ENCODE peak calls at places on chromosome 19, in seven cellular contexts. Y is CD8-positive, alpha-beta T cell; A is WTC11; T is left cardiac atrium; G is aorta; C is activated CD8-positive, alpha-beta memory T cell treated with anti-CD3 and anti-CD28 coated beads, Interleukin-2, amount 10 ng/mL, durations not matched to agents 7 days and 5 days; D is pancreas. W is an unnamed sample.

GRCh38 chr19:45172173-45172572 is 5.9 kb downstream of the TRAPPC6A start:
- ATAC-seq in Y (peak; percentile 76), A (no peak), T (no peak), G (no peak), C (peak; percentile 62), D (no peak), W (no peak)

GRCh38 chr19:45322311-45322710 is 364 bp downstream of the CKM start:
- ATAC-seq in Y (no peak), A (no peak), T (peak; percentile 1), G (no peak), C (no peak), D (peak; percentile 15), W (no peak)

GRCh38 chr19:46426506-46427162 is 2.1 kb downstream of the PNMA8C start:
- ATAC-seq in Y (no peak), A (peak; percentile 74), T (peak; percentile 89), G (peak; percentile 85), C (peak; percentile 23), D (peak; percentile 92), W (peak; percentile 43)

GRCh38 chr19:13382633-13382938 is 123.7 kb downstream of the CACNA1A start:
- ATAC-seq in Y (no peak), A (no peak), T (peak; percentile 48), G (no peak), C (no peak), D (no peak), W (no peak)

GRCh38 chr19:10069046-10069445 is 17.1 kb upstream of the SHFL start:
- ATAC-seq in Y (no peak), A (no peak), T (no peak), G (no peak), C (no peak), D (no peak), W (no peak)

GRCh38 chr19:15317392-15318011 is 14.8 kb downstream of the BRD4 start:
- ATAC-seq in Y (no peak), A (peak; percentile 60), T (peak; percentile 48), G (no peak), C (no peak), D (peak; percentile 16), W (no peak)

GRCh38 chr19:29851769-29852521 is 40.2 kb downstream of the CCNE1 start:
- ATAC-seq in Y (no peak), A (no peak), T (no peak), G (no peak), C (peak; percentile 73), D (no peak), W (no peak)

GRCh38 chr19:19115954-19116353 is 22.3 kb downstream of the TMEM161A start:
- ATAC-seq in Y (peak; percentile 42), A (no peak), T (no peak), G (no peak), C (peak; percentile 45), D (peak; percentile 43), W (no peak)

GRCh38 chr19:44954278-44954648 is 917 bp upstream of the CLPTM1 start:
- ATAC-seq in Y (peak; percentile 8), A (no peak), T (no peak), G (no peak), C (no peak), D (no peak), W (peak; percentile 4)